ENCODE peak calls at places on chromosomes 11 and 22, in eight cellular contexts. C is type B pancreatic cell, S is cardiac muscle cell, W is tibial nerve, H is heart left ventricle, N is lower lobe of right lung, P is progenitor cell of endocrine pancreas, G is HFFc6. V is an unnamed sample.

GRCh38 chr11:31711137-31711536 is 100.0 kb downstream of the PAX6 start:
- DNase-seq in H (no peak), G (no peak), C (no peak), S (no peak), P (no peak), W (no peak), N (no peak), V (no peak)

GRCh38 chr11:92702037-92702436 is 267.4 kb upstream of the MTNR1B start:
- DNase-seq in H (no peak), N (no peak), W (no peak), G (no peak), P (no peak), C (no peak), S (no peak), V (no peak)

GRCh38 chr11:15938983-15939382 is 417.4 kb downstream of the SOX6 start:
- DNase-seq in W (no peak), G (no peak), P (no peak), S (no peak), C (no peak), H (no peak), N (no peak), V (no peak)

GRCh38 chr11:116882386-116882785 is 45.0 kb upstream of the APOA1 start:
- DNase-seq in W (no peak), S (no peak), G (peak), N (no peak), H (no peak), C (no peak), P (no peak), V (no peak)

GRCh38 chr11:60863550-60864521 is 3.5 kb upstream of the ZP1 start:
- DNase-seq in S (peak), P (no peak), H (no peak), W (no peak), C (no peak), N (peak), G (no peak), V (no peak)

GRCh38 chr11:5234390-5234834 is at the start of gene HBD:
- DNase-seq in W (no peak), G (peak), N (no peak), C (no peak), S (peak), H (no peak), P (no peak), V (no peak)

GRCh38 chr11:112265659-112266409 is 5.2 kb upstream of the PLET1 start:
- DNase-seq in G (peak), C (no peak), H (peak), S (no peak), N (no peak), P (no peak), W (no peak), V (no peak)

GRCh38 chr11:70014291-70014690 is 63.8 kb upstream of the ANO1 start:
- DNase-seq in W (no peak), G (no peak), S (no peak), N (no peak), C (no peak), H (no peak), P (no peak), V (no peak)

GRCh38 chr11:70491696-70492472 is 93.6 kb downstream of the CTTN start:
- DNase-seq in W (no peak), S (no peak), N (peak), C (no peak), P (no peak), G (no peak), H (no peak), V (no peak)

GRCh38 chr11:78019808-78020207 is 3.3 kb downstream of the KCTD14 start:
- DNase-seq in C (no peak), N (no peak), W (no peak), S (no peak), H (no peak), P (no peak), G (no peak), V (no peak)

GRCh38 chr11:46237248-46238077 is 40.0 kb upstream of the CREB3L1 start:
- DNase-seq in W (peak), C (no peak), G (peak), N (peak), H (peak), P (no peak), S (peak), V (no peak)

GRCh38 chr22:31341386-31342088 is 4.6 kb downstream of the PATZ1 start:
- DNase-seq in N (no peak), C (no peak), G (no peak), H (no peak), S (no peak), W (no peak), P (no peak), V (no peak)

GRCh38 chr22:21641417-21641794 is 696 bp upstream of the SDF2L1 start:
- DNase-seq in P (no peak), N (peak), G (peak), S (peak), H (no peak), W (peak), C (no peak), V (no peak)

GRCh38 chr11:111177037-111177988 is 68.2 kb upstream of the POU2AF2 start:
- DNase-seq in N (no peak), G (no peak), W (no peak), P (no peak), C (no peak), H (no peak), S (no peak), V (no peak)

GRCh38 chr22:20164863-20165262 is 14.0 kb upstream of the CCDC188 start:
- DNase-seq in H (no peak), W (no peak), G (no peak), S (no peak), N (no peak), C (no peak), P (no peak), V (no peak)

GRCh38 chr22:30838111-30838510 is 130.5 kb downstream of the MORC2 start:
- DNase-seq in G (no peak), S (no peak), C (peak), W (no peak), H (no peak), P (no peak), N (no peak), V (no peak)

DNA sequence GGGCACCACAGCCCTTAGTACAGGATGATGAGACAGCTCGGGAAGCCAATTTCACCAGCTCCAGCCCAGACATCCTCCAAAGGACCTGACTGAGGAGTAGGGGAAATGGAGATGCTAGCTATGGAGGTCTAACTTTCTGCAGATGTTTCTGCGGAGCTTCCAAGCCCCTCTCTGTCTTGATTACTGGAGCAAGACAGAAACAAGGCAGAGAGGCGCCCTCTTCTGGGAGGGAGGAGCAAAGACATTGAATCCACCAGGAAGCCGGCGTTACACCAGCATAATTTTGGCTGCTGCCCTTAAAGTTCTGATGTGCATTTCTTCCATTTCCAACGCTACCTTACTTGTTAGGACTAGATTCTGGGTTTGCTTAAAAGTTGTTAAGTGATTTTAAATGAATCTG is 107.3 kb upstream of the HSD17B12 start:
- DNase-seq in S (peak), W (no peak), N (no peak), H (no peak), G (no peak), P (no peak), C (no peak), V (no peak)
- TF ChIP-seq CTCF in S (peak), W (no peak), N (peak), H (peak), G (peak), P (peak), C (peak), V (no peak)

GRCh38 chr11:109648804-109649203 is 226.8 kb downstream of the C11orf87 start:
- DNase-seq in H (no peak), N (no peak), P (no peak), S (no peak), W (no peak), G (no peak), C (no peak), V (no peak)
- TF ChIP-seq CTCF in H (no peak), N (no peak), P (no peak), S (no peak), W (no peak), G (no peak), C (no peak), V (no peak)

GRCh38 chr11:65719887-65720236 is 736 bp downstream of the RNASEH2C start:
- DNase-seq in C (no peak), W (no peak), S (no peak), P (no peak), G (peak), H (no peak), N (peak), V (no peak)
- TF ChIP-seq CTCF in C (no peak), W (no peak), S (no peak), P (no peak), G (no peak), H (no peak), N (no peak), V (no peak)

GRCh38 chr22:46057206-46057605 is 80.2 kb upstream of the WNT7B start:
- DNase-seq in H (no peak), W (no peak), G (no peak), N (peak), P (no peak), C (no peak), S (no peak), V (no peak)

GRCh38 chr22:46060292-46061123 is 83.5 kb upstream of the WNT7B start:
- DNase-seq in C (no peak), N (peak), H (no peak), P (no peak), G (no peak), S (no peak), W (no peak), V (no peak)

GRCh38 chr22:46057762-46058420 is 80.9 kb upstream of the WNT7B start:
- DNase-seq in C (no peak), G (peak), W (peak), P (no peak), N (peak), S (no peak), H (peak), V (no peak)

GRCh38 chr22:46061124-46061410 is 84.1 kb upstream of the WNT7B start:
- DNase-seq in G (no peak), C (no peak), H (no peak), S (no peak), N (no peak), W (no peak), P (no peak), V (no peak)

GRCh38 chr22:46058591-46059519 is 81.9 kb upstream of the WNT7B start:
- DNase-seq in S (no peak), N (peak), H (peak), C (peak), W (no peak), P (no peak), G (no peak), V (no peak)
- TF ChIP-seq CTCF in S (no peak), N (no peak), H (no peak), C (no peak), W (no peak), P (no peak), G (no peak), V (no peak)

GRCh38 chr11:113802621-113803020 is 23.0 kb downstream of the CLDN25 start:
- DNase-seq in C (no peak), P (no peak), W (no peak), H (no peak), N (no peak), G (no peak), S (no peak), V (no peak)

GRCh38 chr11:113805640-113806039 is 26.0 kb downstream of the CLDN25 start:
- DNase-seq in G (no peak), W (no peak), S (no peak), C (no peak), P (no peak), N (no peak), H (no peak), V (no peak)

DNA sequence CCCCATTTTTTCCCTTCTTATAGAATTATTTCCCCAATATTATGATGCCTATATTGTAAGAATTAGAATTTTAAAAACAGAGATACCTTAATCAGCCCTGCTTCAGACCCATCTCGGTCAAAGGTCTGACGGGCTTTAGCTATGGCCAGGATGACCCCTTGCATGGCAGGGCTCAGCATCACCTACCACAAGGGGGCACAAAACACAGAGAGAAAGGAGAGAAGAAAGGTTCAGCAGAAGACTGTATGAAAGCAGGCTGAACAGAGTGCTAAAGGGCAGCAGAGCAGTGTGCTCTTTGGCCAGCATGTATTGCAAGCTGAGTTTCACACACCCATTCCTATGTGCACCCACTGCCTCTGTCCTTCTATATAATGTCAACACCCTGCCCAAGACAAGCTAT is 26.8 kb downstream of the CLDN25 start:
- DNase-seq in H (no peak), G (peak), C (no peak), P (no peak), N (no peak), W (no peak), S (peak), V (no peak)
- TF ChIP-seq CTCF in H (peak), G (peak), C (peak), P (peak), N (peak), W (no peak), S (peak), V (peak)